ENCODE peak calls at places on chromosomes 13 and 19, in five cellular contexts. One of them, this sample, is unnamed.

GRCh38 chr19:53865523-53865917 is 2.2 kb upstream of the MYADM start:
- DNase-seq in ELF-1: no peak
- DNase-seq in esophagus squamous epithelium: no peak
- DNase-seq in naive thymus-derived CD8-positive, alpha-beta T cell: no peak
- DNase-seq in HEK293T: no peak
- DNase-seq in this sample: no peak

GRCh38 chr19:11437955-11438354 is 2.5 kb downstream of the PRKCSH start:
- DNase-seq in ELF-1: no peak
- DNase-seq in esophagus squamous epithelium: no peak
- DNase-seq in naive thymus-derived CD8-positive, alpha-beta T cell: no peak
- DNase-seq in HEK293T: no peak
- DNase-seq in this sample: no peak

GRCh38 chr19:50647879-50648615 is 1.2 kb upstream of the C19orf81 start:
- DNase-seq in ELF-1: no peak
- DNase-seq in esophagus squamous epithelium: no peak
- DNase-seq in naive thymus-derived CD8-positive, alpha-beta T cell: no peak
- DNase-seq in HEK293T: no peak
- DNase-seq in this sample: no peak

GRCh38 chr19:42477117-42477516 is 34.4 kb upstream of the CXCL17 start:
- DNase-seq in ELF-1: no peak
- DNase-seq in esophagus squamous epithelium: no peak
- DNase-seq in naive thymus-derived CD8-positive, alpha-beta T cell: no peak
- DNase-seq in HEK293T: no peak
- DNase-seq in this sample: no peak

GRCh38 chr19:16519230-16519687 is 23.0 kb downstream of the CHERP start:
- DNase-seq in ELF-1: no peak
- DNase-seq in esophagus squamous epithelium: no peak
- DNase-seq in naive thymus-derived CD8-positive, alpha-beta T cell: no peak
- DNase-seq in HEK293T: no peak
- DNase-seq in this sample: no peak

GRCh38 chr13:24306632-24307031 is 2.7 kb upstream of the C1QTNF9 start:
- DNase-seq in ELF-1: no peak
- DNase-seq in esophagus squamous epithelium: no peak
- DNase-seq in naive thymus-derived CD8-positive, alpha-beta T cell: no peak
- DNase-seq in HEK293T: no peak
- DNase-seq in this sample: no peak

GRCh38 chr13:110629735-110630134 is 14.4 kb downstream of the NAXD start:
- DNase-seq in ELF-1: no peak
- DNase-seq in esophagus squamous epithelium: no peak
- DNase-seq in naive thymus-derived CD8-positive, alpha-beta T cell: peak
- DNase-seq in HEK293T: no peak
- DNase-seq in this sample: no peak

GRCh38 chr19:30135797-30136196 is 193.8 kb downstream of the URI1 start:
- DNase-seq in ELF-1: no peak
- DNase-seq in esophagus squamous epithelium: no peak
- DNase-seq in naive thymus-derived CD8-positive, alpha-beta T cell: no peak
- DNase-seq in HEK293T: no peak
- DNase-seq in this sample: no peak

GRCh38 chr13:112617754-112618375 is 29.9 kb upstream of the TUBGCP3 start:
- DNase-seq in ELF-1: no peak
- DNase-seq in esophagus squamous epithelium: no peak
- DNase-seq in naive thymus-derived CD8-positive, alpha-beta T cell: no peak
- DNase-seq in HEK293T: no peak
- DNase-seq in this sample: no peak

GRCh38 chr13:50809133-50810090 is 34.1 kb downstream of the DLEU7 start:
- DNase-seq in ELF-1: no peak
- DNase-seq in esophagus squamous epithelium: no peak
- DNase-seq in naive thymus-derived CD8-positive, alpha-beta T cell: no peak
- DNase-seq in HEK293T: no peak
- DNase-seq in this sample: no peak

GRCh38 chr13:25762288-25762687 is 289.5 kb downstream of the SHISA2 start:
- DNase-seq in ELF-1: no peak
- DNase-seq in esophagus squamous epithelium: no peak
- DNase-seq in naive thymus-derived CD8-positive, alpha-beta T cell: no peak
- DNase-seq in HEK293T: no peak
- DNase-seq in this sample: no peak

GRCh38 chr13:75762066-75762937 is 126.2 kb downstream of the LMO7 start:
- DNase-seq in ELF-1: no peak
- DNase-seq in esophagus squamous epithelium: no peak
- DNase-seq in naive thymus-derived CD8-positive, alpha-beta T cell: peak
- DNase-seq in HEK293T: no peak
- DNase-seq in this sample: no peak

GRCh38 chr13:42420304-42420703 is 148.4 kb downstream of the AKAP11 start:
- DNase-seq in ELF-1: no peak
- DNase-seq in esophagus squamous epithelium: no peak
- DNase-seq in naive thymus-derived CD8-positive, alpha-beta T cell: no peak
- DNase-seq in HEK293T: no peak
- DNase-seq in this sample: no peak

GRCh38 chr13:43122706-43123268 is 99.4 kb downstream of the DNAJC15 start:
- DNase-seq in ELF-1: peak
- DNase-seq in esophagus squamous epithelium: no peak
- DNase-seq in naive thymus-derived CD8-positive, alpha-beta T cell: no peak
- DNase-seq in HEK293T: no peak
- DNase-seq in this sample: no peak

GRCh38 chr19:41569481-41570150 is 6.3 kb upstream of the CEACAM21 start:
- DNase-seq in ELF-1: no peak
- DNase-seq in esophagus squamous epithelium: no peak
- DNase-seq in naive thymus-derived CD8-positive, alpha-beta T cell: no peak
- DNase-seq in HEK293T: no peak
- DNase-seq in this sample: no peak

GRCh38 chr19:8608858-8609209 is 1.7 kb downstream of the ADAMTS10 start:
- DNase-seq in ELF-1: no peak
- DNase-seq in esophagus squamous epithelium: no peak
- DNase-seq in naive thymus-derived CD8-positive, alpha-beta T cell: no peak
- DNase-seq in HEK293T: no peak
- DNase-seq in this sample: no peak

GRCh38 chr13:24127116-24127631 is 33.3 kb upstream of the SPATA13 start:
- DNase-seq in ELF-1: no peak
- DNase-seq in esophagus squamous epithelium: no peak
- DNase-seq in naive thymus-derived CD8-positive, alpha-beta T cell: no peak
- DNase-seq in HEK293T: no peak
- DNase-seq in this sample: no peak

GRCh38 chr19:43739836-43740235 is 14.9 kb downstream of the SMG9 start:
- DNase-seq in ELF-1: no peak
- DNase-seq in esophagus squamous epithelium: no peak
- DNase-seq in naive thymus-derived CD8-positive, alpha-beta T cell: no peak
- DNase-seq in HEK293T: no peak
- DNase-seq in this sample: no peak

GRCh38 chr19:48913114-48913513 is 13.0 kb downstream of the NUCB1 start:
- DNase-seq in ELF-1: peak
- DNase-seq in esophagus squamous epithelium: no peak
- DNase-seq in naive thymus-derived CD8-positive, alpha-beta T cell: peak
- DNase-seq in HEK293T: no peak
- DNase-seq in this sample: peak

GRCh38 chr13:33006646-33007045 is 9.6 kb upstream of the KL start:
- DNase-seq in ELF-1: no peak
- DNase-seq in esophagus squamous epithelium: no peak
- DNase-seq in naive thymus-derived CD8-positive, alpha-beta T cell: no peak
- DNase-seq in HEK293T: no peak
- DNase-seq in this sample: no peak

GRCh38 chr19:31784631-31785237 is 435.5 kb upstream of the TSHZ3 start:
- DNase-seq in ELF-1: no peak
- DNase-seq in esophagus squamous epithelium: no peak
- DNase-seq in naive thymus-derived CD8-positive, alpha-beta T cell: no peak
- DNase-seq in HEK293T: no peak
- DNase-seq in this sample: no peak

GRCh38 chr13:109968876-109969577 is 182.6 kb upstream of the IRS2 start:
- DNase-seq in ELF-1: no peak
- DNase-seq in esophagus squamous epithelium: no peak
- DNase-seq in naive thymus-derived CD8-positive, alpha-beta T cell: no peak
- DNase-seq in HEK293T: no peak
- DNase-seq in this sample: no peak

This sample was measured in naive thymus-derived CD4-positive, alpha-beta T cell.